ENCODE peak calls at places on chromosome 14, in four cellular contexts. Z, M, W and O are unnamed samples.
A peak's percentile ranks its signal among the peaks of the same experiment; 100 is the strongest.

GRCh38 chr14:65184032-65184764 is 81.9 kb upstream of the MAX start:
- ATAC-seq in W (no peak), Z (no peak), M (no peak), O (no peak)

GRCh38 chr14:81385824-81386223 is 14.3 kb downstream of the STON2 start:
- ATAC-seq in W (no peak), M (no peak), Z (no peak), O (no peak)

GRCh38 chr14:46985529-46986137 is 334.1 kb upstream of the RPL10L start:
- ATAC-seq in Z (no peak), W (no peak), M (no peak), O (no peak)

GRCh38 chr14:102823546-102823945 is 46.3 kb downstream of the TRAF3 start:
- ATAC-seq in Z (no peak), W (no peak), M (no peak), O (no peak)

GRCh38 chr14:60665178-60665555 is 15.9 kb upstream of the SIX1 start:
- ATAC-seq in M (no peak), W (no peak), Z (no peak), O (no peak)

GRCh38 chr14:22737052-22737451 is 29.4 kb upstream of the OXA1L start:
- ATAC-seq in M (no peak), W (peak; percentile 93), Z (no peak), O (peak; percentile 95)

GRCh38 chr14:92460541-92460915 is 53.1 kb upstream of the RIN3 start:
- ATAC-seq in Z (no peak), M (no peak), W (no peak), O (no peak)

GRCh38 chr14:81571437-81571836 is 37.8 kb upstream of the SEL1L start:
- ATAC-seq in M (no peak), Z (no peak), W (peak; percentile 56), O (peak; percentile 65)